ENCODE peak calls at places on chromosomes 7 and 10, in six cellular contexts. V is GM23338, E is neural crest cell, Y is dorsolateral prefrontal cortex, B is NCI-H1092 treated with DMSO at 0.1 percent for 48 hours, N is NCI-H82. K is an unnamed sample.

GRCh38 chr10:67818323-67818722 is 19.7 kb downstream of the DNAJC12 start:
- DNase-seq in N (no peak), Y (no peak), E (no peak), V (no peak), B (no peak), K (no peak)

GRCh38 chr10:126867567-126868365 is 37.5 kb upstream of the DOCK1 start:
- DNase-seq in E (no peak), B (no peak), V (no peak), Y (no peak), N (no peak), K (no peak)

GRCh38 chr10:95236068-95236903 is 42.2 kb downstream of the ACSM6 start:
- DNase-seq in B (no peak), V (no peak), N (no peak), E (no peak), Y (no peak), K (no peak)

GRCh38 chr10:78894841-78895195 is 173.9 kb upstream of the ZMIZ1 start:
- DNase-seq in E (no peak), V (no peak), Y (no peak), N (no peak), B (no peak), K (no peak)

GRCh38 chr10:94042001-94042813 is 48.5 kb downstream of the PLCE1 start:
- DNase-seq in Y (no peak), E (no peak), V (peak; percentile 61), B (no peak), N (peak; percentile 7), K (no peak)

GRCh38 chr7:34567906-34568305 is 90.1 kb upstream of the NPSR1 start:
- DNase-seq in E (no peak), V (no peak), B (no peak), Y (no peak), N (no peak), K (no peak)

GRCh38 chr7:4763091-4763793 is 12.2 kb upstream of the AP5Z1 start:
- DNase-seq in B (no peak), E (no peak), N (no peak), V (no peak), Y (no peak), K (no peak)

GRCh38 chr7:1748076-1748750 is 78.1 kb downstream of the ELFN1 start:
- DNase-seq in Y (no peak), E (no peak), N (no peak), V (no peak), B (no peak), K (no peak)

GRCh38 chr7:29485376-29486190 is 78.1 kb upstream of the PRR15 start:
- DNase-seq in E (no peak), B (peak; percentile 64), Y (no peak), N (peak; percentile 93), V (no peak), K (no peak)

GRCh38 chr10:87608756-87609155 is 50.9 kb upstream of the PAPSS2 start:
- DNase-seq in E (no peak), V (peak; percentile 25), N (no peak), B (no peak), Y (no peak), K (no peak)

GRCh38 chr10:91672021-91672608 is 39.2 kb upstream of the PPP1R3C start:
- DNase-seq in B (peak; percentile 43), E (no peak), N (peak; percentile 68), Y (no peak), V (peak; percentile 21), K (no peak)

GRCh38 chr7:131692131-131692960 is 135.9 kb upstream of the PODXL start:
- DNase-seq in V (peak; percentile 91), N (peak; percentile 79), E (peak; percentile 91), Y (no peak), B (peak; percentile 70), K (no peak)

GRCh38 chr7:7639847-7640220 is 718 bp upstream of the UMAD1 start:
- DNase-seq in V (no peak), B (peak; percentile 50), E (no peak), N (peak; percentile 56), Y (no peak), K (no peak)

GRCh38 chr7:73768661-73769480 is 1.2 kb downstream of the CLDN3 start:
- DNase-seq in N (peak; percentile 8), E (no peak), V (peak; percentile 38), Y (no peak), B (no peak), K (no peak)

GRCh38 chr7:29574659-29575058 is 11.0 kb downstream of the PRR15 start:
- DNase-seq in E (no peak), N (no peak), Y (no peak), V (no peak), B (no peak), K (no peak)

GRCh38 chr7:80231719-80232118 is 97.1 kb downstream of the GNAI1 start:
- DNase-seq in N (no peak), Y (no peak), B (no peak), E (no peak), V (no peak), K (no peak)

GRCh38 chr7:150947761-150948680 is 30.1 kb downstream of the KCNH2 start:
- DNase-seq in V (no peak), B (no peak), E (no peak), Y (no peak), N (no peak), K (peak; percentile 79)

GRCh38 chr10:91800192-91800591 is 2.0 kb downstream of the TNKS2 start:
- DNase-seq in V (no peak), Y (no peak), N (no peak), B (no peak), E (no peak), K (no peak)

GRCh38 chr7:50696810-50697582 is 85.7 kb downstream of the GRB10 start:
- DNase-seq in V (peak; percentile 54), N (peak; percentile 47), B (no peak), Y (no peak), E (no peak), K (no peak)

GRCh38 chr7:34315032-34315431 is 343.0 kb upstream of the NPSR1 start:
- DNase-seq in V (no peak), N (no peak), B (no peak), E (no peak), Y (no peak), K (no peak)

GRCh38 chr10:73810735-73811465 is 498 bp downstream of the NDST2 start:
- DNase-seq in V (peak; percentile 66), Y (no peak), E (peak; percentile 28), N (peak; percentile 30), B (peak; percentile 24), K (no peak)

GRCh38 chr7:134298902-134299683 is 17.6 kb downstream of the SLC35B4 start:
- DNase-seq in B (peak; percentile 79), E (no peak), V (no peak), N (peak; percentile 32), Y (peak; percentile 83), K (no peak)

K was measured in chondrocyte.